ENCODE peak calls at places on chromosomes 5 and 9, in eight cellular contexts. C, T, U, Z, E, V, B and G are unnamed samples. For H3K4me1, the result is how much of the 10 kb centered on the place peaks cover.

GRCh38 chr5:95759634-95760033 is 28.5 kb downstream of the RHOBTB3 start:
- DNase-seq in C (peak), T (no peak), U (no peak), Z (no peak), E (peak), V (no peak), B (no peak), G (no peak)

GRCh38 chr9:97571664-97572063 is 61.5 kb downstream of the TSTD2 start:
- DNase-seq in C (no peak), T (no peak), U (no peak), Z (no peak), E (peak), V (peak), B (peak), G (no peak)

GRCh38 chr5:6783787-6784186 is 70.6 kb downstream of the TENT4A start:
- DNase-seq in C (no peak), T (no peak), U (no peak), Z (no peak), E (no peak), V (no peak), B (no peak), G (no peak)

GRCh38 chr9:77011973-77012817 is 7.3 kb upstream of the FOXB2 start:
- DNase-seq in C (peak), T (peak), U (peak), Z (peak), E (peak), V (peak), B (peak), G (peak)

GRCh38 chr5:111792659-111793058 is 35.7 kb upstream of the NREP start:
- DNase-seq in C (no peak), T (no peak), U (no peak), Z (no peak), E (no peak), V (no peak), B (no peak), G (no peak)

GRCh38 chr5:178624626-178625546 is 2.0 kb downstream of the CLK4 start:
- DNase-seq in C (no peak), T (no peak), U (no peak), Z (no peak), E (peak), V (no peak), B (no peak), G (no peak)

GRCh38 chr9:23775549-23775948 is 50.5 kb downstream of the ELAVL2 start:
- DNase-seq in C (no peak), T (no peak), U (no peak), Z (no peak), E (no peak), V (no peak), B (no peak), G (no peak)

GRCh38 chr9:123686131-123686848 is 243.6 kb downstream of the DENND1A start:
- DNase-seq in C (no peak), T (no peak), U (no peak), Z (peak), E (no peak), V (no peak), B (peak), G (no peak)

GRCh38 chr5:96049398-96050272 is 88.0 kb upstream of the ELL2 start:
- DNase-seq in C (no peak), T (no peak), U (no peak), Z (no peak), E (peak), V (no peak), B (no peak), G (no peak)

GRCh38 chr5:134018154-134018985 is 13.6 kb upstream of the VDAC1 start:
- DNase-seq in C (peak), T (no peak), U (no peak), Z (no peak), E (no peak), V (no peak), B (no peak), G (no peak)

GRCh38 chr5:32419791-32420190 is 24.7 kb downstream of the ZFR start:
- DNase-seq in C (no peak), T (peak), U (no peak), Z (no peak), E (no peak), V (no peak), B (no peak), G (no peak)

GRCh38 chr5:39331993-39332392 is 32.3 kb downstream of the C9 start:
- DNase-seq in C (no peak), T (no peak), U (no peak), Z (no peak), E (no peak), V (no peak), B (no peak), G (no peak)

GRCh38 chr5:91122663-91123062 is 260.5 kb downstream of the ARRDC3 start:
- DNase-seq in C (no peak), T (no peak), U (no peak), Z (no peak), E (no peak), V (no peak), B (no peak), G (no peak)

GRCh38 chr5:91118802-91119201 is 264.3 kb downstream of the ARRDC3 start:
- DNase-seq in C (no peak), T (no peak), U (no peak), Z (no peak), E (no peak), V (no peak), B (no peak), G (no peak)

GRCh38 chr5:91119941-91120850 is 262.9 kb downstream of the ARRDC3 start:
- DNase-seq in C (no peak), T (no peak), U (no peak), Z (no peak), E (no peak), V (no peak), B (no peak), G (no peak)

GRCh38 chr5:91121347-91121993 is 261.6 kb downstream of the ARRDC3 start:
- DNase-seq in C (no peak), T (no peak), U (no peak), Z (no peak), E (no peak), V (no peak), B (no peak), G (no peak)

DNA sequence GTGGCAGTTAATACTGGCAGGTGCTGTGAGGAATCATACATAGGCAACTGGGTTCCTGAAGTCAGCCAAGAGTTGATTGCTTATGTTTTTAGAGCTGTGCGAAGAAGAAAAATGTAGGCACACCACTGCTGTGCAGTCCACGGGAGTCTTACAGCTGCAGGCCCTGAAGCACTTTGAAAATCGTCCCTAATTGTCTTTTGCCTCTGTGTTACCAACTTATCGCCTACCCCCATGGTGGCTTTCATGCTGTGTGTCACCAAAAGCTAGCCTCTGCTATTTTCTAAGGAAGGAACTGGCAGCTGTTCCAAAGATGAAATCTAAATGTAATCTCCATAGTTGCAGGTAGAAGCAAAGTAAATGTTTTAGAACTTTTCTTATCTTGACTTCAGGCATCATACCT is 263.9 kb downstream of the ARRDC3 start:
- DNase-seq in C (no peak), T (no peak), U (no peak), Z (no peak), E (no peak), V (no peak), B (no peak), G (no peak)
- H3K4me3 ChIP-seq in C (no peak), T (no peak), U (no peak), Z (no peak), E (no peak), V (no peak), B (no peak), G (no peak)

DNA sequence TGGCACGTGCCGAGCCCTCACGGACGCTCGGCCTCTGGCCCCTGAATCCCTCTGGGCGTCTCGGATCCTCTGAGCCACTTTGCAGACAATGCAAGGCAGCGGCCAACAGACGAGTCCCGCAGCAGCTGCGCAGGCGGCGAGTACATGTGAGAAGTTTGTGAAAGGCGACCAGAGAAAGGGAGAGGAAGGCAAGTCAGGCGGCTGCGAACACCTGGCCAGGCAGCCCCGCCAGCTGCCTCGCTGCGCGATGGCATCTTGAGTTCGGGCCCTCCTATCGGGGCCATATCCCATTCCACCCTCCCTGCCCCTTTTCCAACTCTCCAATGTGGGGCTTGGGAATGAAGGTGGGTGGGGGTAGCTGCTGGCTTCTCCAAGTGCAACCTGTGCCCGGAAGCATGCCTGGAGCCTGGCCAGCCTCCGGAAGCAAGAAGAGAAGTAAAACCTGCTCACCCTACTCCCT is 4.5 kb upstream of the POU4F3 start:
- DNase-seq in C (no peak), T (no peak), U (no peak), Z (no peak), E (no peak), V (no peak), B (no peak), G (no peak)
- H3K4me1 ChIP-seq in C (under half), T (under half), U (under half), Z (under half), E (under half), V (under half), B (under half), G (under half)

GRCh38 chr5:43041669-43042175 is 1.6 kb upstream of the ANXA2R start:
- DNase-seq in C (peak), T (peak), U (no peak), Z (peak), E (peak), V (no peak), B (peak), G (no peak)
- H3K27ac ChIP-seq in C (peak), T (peak), U (peak), Z (peak), E (peak), V (peak), B (peak), G (peak)

GRCh38 chr5:129116797-129117196 is 22.2 kb downstream of the ISOC1 start:
- DNase-seq in C (no peak), T (no peak), U (no peak), Z (no peak), E (no peak), V (no peak), B (no peak), G (no peak)
- H3K4me3 ChIP-seq in C (no peak), T (no peak), U (no peak), Z (no peak), E (no peak), V (no peak), B (no peak), G (no peak)

GRCh38 chr9:125180876-125181275 is 8.7 kb downstream of the PPP6C start:
- DNase-seq in C (peak), T (no peak), U (no peak), Z (no peak), E (no peak), V (no peak), B (no peak), G (no peak)

GRCh38 chr9:125183561-125183960 is 6.0 kb downstream of the PPP6C start:
- DNase-seq in C (no peak), T (no peak), U (no peak), Z (no peak), E (no peak), V (no peak), B (no peak), G (no peak)

GRCh38 chr9:125177888-125178287 is 11.7 kb downstream of the PPP6C start:
- DNase-seq in C (no peak), T (no peak), U (no peak), Z (no peak), E (no peak), V (no peak), B (no peak), G (no peak)

GRCh38 chr9:125189011-125189360 is 617 bp downstream of the PPP6C start:
- DNase-seq in C (peak), T (peak), U (no peak), Z (no peak), E (peak), V (peak), B (peak), G (peak)

DNA sequence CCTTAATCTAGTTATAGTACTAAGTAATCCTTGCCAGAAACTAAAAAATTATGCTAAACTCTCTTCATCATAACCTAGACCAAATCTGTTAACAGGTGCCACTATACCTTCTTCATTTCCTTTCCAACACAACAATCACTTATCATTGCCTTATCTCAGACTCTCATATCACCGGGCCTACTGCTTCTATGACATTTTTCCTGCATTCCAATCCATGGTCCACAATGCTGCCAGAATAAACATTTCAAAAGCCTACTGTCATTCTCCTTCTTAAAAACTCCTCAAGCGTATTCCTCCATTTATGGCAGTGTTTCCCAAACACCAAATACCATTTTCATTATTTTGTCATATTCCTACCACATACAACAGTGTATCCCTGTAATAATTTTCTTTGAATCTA is 6.5 kb downstream of the PPP6C start:
- DNase-seq in C (no peak), T (no peak), U (no peak), Z (no peak), E (no peak), V (no peak), B (no peak), G (no peak)
- H3K4me1 ChIP-seq in C (under half), T (half or more), U (under half), Z (half or more), E (under half), V (under half), B (under half), G (under half)

GRCh38 chr9:91885746-91886432 is 64.1 kb downstream of the ROR2 start:
- DNase-seq in C (no peak), T (no peak), U (no peak), Z (no peak), E (no peak), V (no peak), B (no peak), G (no peak)
- H3K27ac ChIP-seq in C (no peak), T (no peak), U (no peak), Z (no peak), E (peak), V (no peak), B (peak), G (no peak)

GRCh38 chr5:99033014-99033931 is 104.5 kb upstream of the CHD1 start:
- DNase-seq in C (no peak), T (no peak), U (no peak), Z (no peak), E (peak), V (no peak), B (no peak), G (peak)
- H3K4me3 ChIP-seq in C (peak), T (peak), U (no peak), Z (peak), E (no peak), V (peak), B (no peak), G (peak)